ENCODE peak calls at places on chromosomes 7 and 10, in four cellular contexts. Z is mesendoderm, F is IMR-90, S is H1. U is an unnamed sample.

GRCh38 chr7:13879994-13880686 is 109.3 kb downstream of the ETV1 start:
- DNase-seq in Z (peak; percentile 37), F (peak; percentile 69), S (no peak), U (no peak)

GRCh38 chr10:76444034-76444800 is 1012.8 kb downstream of the LRMDA start:
- DNase-seq in Z (no peak), F (peak; percentile 13), S (no peak), U (no peak)

GRCh38 chr10:126264089-126265018 is 123.9 kb downstream of the ADAM12 start:
- DNase-seq in Z (no peak), F (no peak), S (no peak), U (no peak)

GRCh38 chr10:31075434-31075833 is 43.8 kb upstream of the ZNF438 start:
- DNase-seq in Z (no peak), F (peak; percentile 96), S (no peak), U (no peak)

GRCh38 chr7:64625114-64626082 is 40.5 kb upstream of the ZNF107 start:
- DNase-seq in Z (peak; percentile 21), F (no peak), S (no peak), U (no peak)

GRCh38 chr10:67239864-67240497 is 314.1 kb downstream of the LRRTM3 start:
- DNase-seq in Z (no peak), F (no peak), S (no peak), U (no peak)

GRCh38 chr7:32588657-32589056 is 93.4 kb downstream of the AVL9 start:
- DNase-seq in Z (peak; percentile 36), F (peak; percentile 73), S (no peak), U (no peak)

GRCh38 chr10:74612195-74612594 is 214.2 kb upstream of the KAT6B start:
- DNase-seq in Z (no peak), F (peak; percentile 42), S (no peak), U (no peak)

GRCh38 chr10:101060036-101060950 is 1.5 kb upstream of the KAZALD1 start:
- DNase-seq in Z (peak; percentile 98), F (peak; percentile 95), S (no peak), U (peak; percentile 90)

GRCh38 chr10:97690138-97690537 is 3.1 kb upstream of the AVPI1 start:
- DNase-seq in Z (no peak), F (no peak), S (no peak), U (no peak)

DNA sequence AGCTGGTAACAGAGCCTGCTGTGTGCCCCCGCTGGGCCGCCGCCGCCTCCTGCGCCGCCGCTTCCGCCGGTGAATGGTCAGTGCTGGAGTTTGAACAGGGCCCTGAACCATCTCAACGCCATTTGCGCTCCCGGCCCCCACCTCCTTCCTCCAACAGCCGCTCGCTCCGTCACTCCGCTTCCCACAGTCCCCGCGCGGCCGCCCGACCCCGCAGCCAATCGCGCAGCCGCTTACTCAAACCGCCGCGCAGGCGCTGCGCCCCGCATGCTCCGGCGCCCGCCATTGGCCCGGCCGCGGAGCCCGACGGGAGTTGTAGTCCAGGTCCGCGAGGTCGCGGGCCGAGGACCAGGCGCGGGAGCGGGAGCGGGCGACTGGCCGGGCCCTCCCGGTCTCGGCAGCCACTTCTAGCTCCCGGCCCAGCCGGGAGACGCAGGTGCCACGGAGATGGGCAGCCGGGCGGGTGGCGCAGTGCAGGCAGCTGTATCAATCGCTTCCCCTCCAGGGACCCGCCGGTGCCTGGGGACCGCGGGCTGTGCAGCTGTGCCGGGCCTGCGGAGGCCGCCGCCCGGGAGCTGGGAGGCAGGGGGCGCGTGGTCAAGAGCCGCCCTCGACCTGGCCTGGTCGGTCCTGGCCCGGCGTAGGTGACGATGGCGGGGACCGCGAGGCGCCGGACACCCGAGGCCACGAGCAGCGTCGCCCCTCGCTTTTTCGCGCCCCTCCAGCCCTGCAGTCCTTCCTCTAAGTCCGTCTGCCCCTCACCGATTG is at the start of gene WAPL:
- DNase-seq in Z (peak; percentile 97), F (peak; percentile 90), S (peak; percentile 67), U (peak; percentile 94)
- H3K23ac ChIP-seq in Z (peak within 1 kb of the TSS; percentile 72), F (peak within 1 kb of the TSS; percentile 88), S (no peak within 1 kb of the TSS), U (no peak within 1 kb of the TSS)

GRCh38 chr10:93181249-93181928 is 107.7 kb downstream of the CYP26A1 start:
- DNase-seq in Z (peak; percentile 75), F (no peak), S (no peak), U (no peak)

GRCh38 chr10:93182790-93183189 is 109.1 kb downstream of the CYP26A1 start:
- DNase-seq in Z (no peak), F (no peak), S (no peak), U (no peak)

GRCh38 chr10:93186631-93187030 is 112.9 kb downstream of the CYP26A1 start:
- DNase-seq in Z (no peak), F (no peak), S (no peak), U (no peak)

GRCh38 chr10:93180402-93181040 is 106.8 kb downstream of the CYP26A1 start:
- DNase-seq in Z (no peak), F (peak; percentile 7), S (no peak), U (no peak)

GRCh38 chr10:93181929-93182327 is 108.2 kb downstream of the CYP26A1 start:
- DNase-seq in Z (no peak), F (no peak), S (no peak), U (no peak)
- H4K5ac ChIP-seq in Z (no peak overlapping the region), F (no peak overlapping the region), S (no peak overlapping the region), U (no peak overlapping the region)

GRCh38 chr7:44630791-44631457 is 24.5 kb downstream of the OGDH start:
- DNase-seq in Z (no peak), F (no peak), S (no peak), U (no peak)

GRCh38 chr7:44634187-44634838 is 27.9 kb downstream of the OGDH start:
- DNase-seq in Z (no peak), F (peak; percentile 25), S (no peak), U (no peak)

GRCh38 chr7:44633254-44634186 is 27.1 kb downstream of the OGDH start:
- DNase-seq in Z (no peak), F (peak; percentile 97), S (no peak), U (no peak)

GRCh38 chr7:44631458-44632115 is 25.2 kb downstream of the OGDH start:
- DNase-seq in Z (no peak), F (peak; percentile 49), S (no peak), U (no peak)

GRCh38 chr7:44632196-44632595 is 25.8 kb downstream of the OGDH start:
- DNase-seq in Z (no peak), F (no peak), S (no peak), U (no peak)
- H3K4me2 ChIP-seq in Z (no peak overlapping the region), F (no peak overlapping the region), S (peak overlapping the region; percentile 35), U (no peak overlapping the region)

DNA sequence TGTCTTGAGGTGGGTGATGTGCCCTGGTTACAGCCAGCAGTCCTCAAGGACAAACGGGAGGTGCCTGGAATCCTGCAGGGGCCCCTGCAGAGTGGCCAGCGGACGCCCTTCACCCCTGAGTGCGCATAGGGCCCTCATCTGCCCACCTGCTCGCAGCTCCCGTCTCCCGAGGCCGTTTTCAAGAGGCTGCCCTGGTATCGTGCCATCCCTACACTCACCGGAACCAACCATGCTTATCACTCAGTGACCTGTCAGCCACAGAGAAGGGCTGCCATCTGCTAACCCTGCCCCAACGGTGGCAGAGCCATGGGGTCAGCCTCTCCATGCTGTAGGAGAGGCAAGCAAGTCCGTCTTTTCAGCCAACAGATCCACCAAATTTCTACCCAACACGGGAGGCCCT is 122.0 kb downstream of the FAM53B start:
- DNase-seq in Z (no peak), F (no peak), S (no peak), U (no peak)
- H3K23ac ChIP-seq in Z (no peak overlapping the region), F (no peak overlapping the region), S (no peak overlapping the region), U (no peak overlapping the region)

GRCh38 chr10:38050212-38050611 is 39.7 kb downstream of the ZNF33A start:
- DNase-seq in Z (no peak), F (no peak), S (no peak), U (no peak)

DNA sequence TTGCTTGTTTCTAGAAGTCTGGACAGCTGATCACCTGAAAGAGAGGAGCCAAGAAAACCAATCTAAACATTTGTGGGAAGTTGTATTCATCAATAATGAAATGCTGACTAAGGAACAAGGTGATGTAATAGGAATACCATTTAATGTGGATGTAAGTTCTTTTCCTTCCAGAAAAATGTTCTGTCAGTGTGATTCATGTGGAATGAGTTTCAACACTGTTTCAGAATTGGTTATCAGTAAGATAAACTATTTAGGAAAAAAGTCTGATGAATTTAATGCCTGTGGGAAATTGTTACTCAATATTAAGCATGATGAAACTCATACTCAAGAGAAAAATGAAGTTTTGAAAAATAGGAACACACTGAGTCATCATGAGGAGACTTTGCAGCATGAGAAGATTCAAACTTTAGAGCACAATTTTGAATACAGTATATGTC is 39.8 kb upstream of the ZNF37A start:
- DNase-seq in Z (no peak), F (peak; percentile 93), S (no peak), U (no peak)
- H4K5ac ChIP-seq in Z (no peak overlapping the region), F (no peak overlapping the region), S (no peak overlapping the region), U (no peak overlapping the region)